ENCODE peak calls at places on chromosomes 5 and 9, in five cellular contexts. One of them, this sample, is unnamed. For H3K27me3, the result is how much of the 10 kb centered on the place peaks cover.

GRCh38 chr9:95504053-95504963 is 12.5 kb downstream of the PTCH1 start:
- DNase-seq in upper lobe of right lung: no peak
- DNase-seq in ascending aorta: no peak
- DNase-seq in brain microvascular endothelial cell: no peak
- DNase-seq in psoas muscle: no peak
- DNase-seq in this sample: no peak

GRCh38 chr5:57412010-57412409 is 70.6 kb downstream of the ACTBL2 start:
- DNase-seq in upper lobe of right lung: no peak
- DNase-seq in ascending aorta: no peak
- DNase-seq in psoas muscle: no peak
- DNase-seq in brain microvascular endothelial cell: peak
- DNase-seq in this sample: no peak

GRCh38 chr9:77486968-77487367 is 161.2 kb downstream of the GNA14 start:
- DNase-seq in upper lobe of right lung: no peak
- DNase-seq in ascending aorta: no peak
- DNase-seq in psoas muscle: no peak
- DNase-seq in brain microvascular endothelial cell: no peak
- DNase-seq in this sample: no peak

GRCh38 chr5:73122875-73123810 is 2.8 kb downstream of the TMEM171 start:
- DNase-seq in ascending aorta: no peak
- DNase-seq in upper lobe of right lung: no peak
- DNase-seq in psoas muscle: no peak
- DNase-seq in brain microvascular endothelial cell: peak
- DNase-seq in this sample: no peak

GRCh38 chr9:76180541-76180940 is 213.7 kb downstream of the RFK start:
- DNase-seq in ascending aorta: no peak
- DNase-seq in upper lobe of right lung: no peak
- DNase-seq in psoas muscle: no peak
- DNase-seq in brain microvascular endothelial cell: peak
- DNase-seq in this sample: no peak

GRCh38 chr5:113162770-113163169 is 186.2 kb downstream of the DCP2 start:
- DNase-seq in brain microvascular endothelial cell: no peak
- DNase-seq in upper lobe of right lung: no peak
- DNase-seq in psoas muscle: no peak
- DNase-seq in ascending aorta: no peak
- DNase-seq in this sample: no peak

GRCh38 chr9:95349109-95350038 is 31.9 kb upstream of the FANCC start:
- DNase-seq in brain microvascular endothelial cell: no peak
- DNase-seq in ascending aorta: no peak
- DNase-seq in upper lobe of right lung: no peak
- DNase-seq in psoas muscle: no peak
- DNase-seq in this sample: no peak

GRCh38 chr9:127723013-127723412 is 7.1 kb downstream of the TTC16 start:
- DNase-seq in ascending aorta: no peak
- DNase-seq in upper lobe of right lung: no peak
- DNase-seq in brain microvascular endothelial cell: no peak
- DNase-seq in psoas muscle: no peak
- DNase-seq in this sample: no peak

GRCh38 chr5:9324348-9325056 is 221.4 kb downstream of the SEMA5A start:
- DNase-seq in brain microvascular endothelial cell: no peak
- DNase-seq in upper lobe of right lung: no peak
- DNase-seq in psoas muscle: no peak
- DNase-seq in ascending aorta: no peak
- DNase-seq in this sample: no peak

GRCh38 chr5:82307431-82307830 is 29.3 kb upstream of the RPS23 start:
- DNase-seq in brain microvascular endothelial cell: no peak
- DNase-seq in psoas muscle: no peak
- DNase-seq in ascending aorta: no peak
- DNase-seq in upper lobe of right lung: no peak
- DNase-seq in this sample: no peak

GRCh38 chr5:114360816-114361723 is 800 bp upstream of the KCNN2 start:
- DNase-seq in brain microvascular endothelial cell: no peak
- DNase-seq in upper lobe of right lung: peak
- DNase-seq in psoas muscle: peak
- DNase-seq in ascending aorta: no peak
- DNase-seq in this sample: no peak

GRCh38 chr5:27639005-27639612 is 600.7 kb upstream of the CDH9 start:
- DNase-seq in psoas muscle: no peak
- DNase-seq in brain microvascular endothelial cell: no peak
- DNase-seq in upper lobe of right lung: no peak
- DNase-seq in ascending aorta: no peak
- DNase-seq in this sample: no peak

GRCh38 chr5:56412601-56413379 is 179.7 kb upstream of the ANKRD55 start:
- DNase-seq in psoas muscle: peak
- DNase-seq in brain microvascular endothelial cell: no peak
- DNase-seq in ascending aorta: peak
- DNase-seq in upper lobe of right lung: peak
- DNase-seq in this sample: no peak

GRCh38 chr9:123338710-123339665 is 17.0 kb upstream of the CRB2 start:
- DNase-seq in ascending aorta: no peak
- DNase-seq in psoas muscle: no peak
- DNase-seq in upper lobe of right lung: peak
- DNase-seq in brain microvascular endothelial cell: peak
- DNase-seq in this sample: no peak

GRCh38 chr5:60507687-60508086 is 192.3 kb downstream of the DEPDC1B start:
- DNase-seq in upper lobe of right lung: no peak
- DNase-seq in ascending aorta: no peak
- DNase-seq in psoas muscle: no peak
- DNase-seq in brain microvascular endothelial cell: peak
- DNase-seq in this sample: no peak

GRCh38 chr5:62340392-62340791 is 34.4 kb downstream of the KIF2A start:
- DNase-seq in upper lobe of right lung: no peak
- DNase-seq in psoas muscle: no peak
- DNase-seq in brain microvascular endothelial cell: peak
- DNase-seq in ascending aorta: no peak
- DNase-seq in this sample: no peak

GRCh38 chr9:18726546-18726945 is 252.6 kb downstream of the ADAMTSL1 start:
- DNase-seq in brain microvascular endothelial cell: no peak
- DNase-seq in psoas muscle: no peak
- DNase-seq in ascending aorta: no peak
- DNase-seq in upper lobe of right lung: no peak
- DNase-seq in this sample: peak

GRCh38 chr5:160441352-160441781 is 19.7 kb downstream of the PTTG1 start:
- DNase-seq in brain microvascular endothelial cell: no peak
- DNase-seq in upper lobe of right lung: no peak
- DNase-seq in psoas muscle: no peak
- DNase-seq in ascending aorta: no peak
- DNase-seq in this sample: no peak

GRCh38 chr9:89821081-89821480 is 216.3 kb downstream of the GADD45G start:
- DNase-seq in brain microvascular endothelial cell: peak
- DNase-seq in upper lobe of right lung: no peak
- DNase-seq in ascending aorta: peak
- DNase-seq in psoas muscle: no peak
- DNase-seq in this sample: no peak

GRCh38 chr9:105206821-105207699 is 37.4 kb upstream of the SLC44A1 start:
- DNase-seq in psoas muscle: no peak
- DNase-seq in brain microvascular endothelial cell: no peak
- DNase-seq in ascending aorta: no peak
- DNase-seq in upper lobe of right lung: no peak
- DNase-seq in this sample: no peak

GRCh38 chr5:10485142-10485795 is 43.6 kb downstream of the ROPN1L start:
- DNase-seq in brain microvascular endothelial cell: peak
- DNase-seq in upper lobe of right lung: no peak
- DNase-seq in ascending aorta: peak
- DNase-seq in psoas muscle: no peak
- DNase-seq in this sample: peak

GRCh38 chr5:10488144-10488543 is 46.5 kb downstream of the ROPN1L start:
- DNase-seq in ascending aorta: no peak
- DNase-seq in brain microvascular endothelial cell: no peak
- DNase-seq in upper lobe of right lung: no peak
- DNase-seq in psoas muscle: no peak
- DNase-seq in this sample: no peak

GRCh38 chr5:10485897-10486296 is 44.2 kb downstream of the ROPN1L start:
- DNase-seq in upper lobe of right lung: no peak
- DNase-seq in psoas muscle: no peak
- DNase-seq in ascending aorta: no peak
- DNase-seq in brain microvascular endothelial cell: no peak
- DNase-seq in this sample: no peak

GRCh38 chr5:10484774-10485141 is 43.1 kb downstream of the ROPN1L start:
- DNase-seq in brain microvascular endothelial cell: no peak
- DNase-seq in upper lobe of right lung: no peak
- DNase-seq in psoas muscle: no peak
- DNase-seq in ascending aorta: no peak
- DNase-seq in this sample: no peak

GRCh38 chr5:10486511-10487344 is 45.0 kb downstream of the ROPN1L start:
- DNase-seq in brain microvascular endothelial cell: no peak
- DNase-seq in psoas muscle: no peak
- DNase-seq in upper lobe of right lung: no peak
- DNase-seq in ascending aorta: no peak
- DNase-seq in this sample: no peak
- H3K4me3 ChIP-seq in brain microvascular endothelial cell: no peak
- H3K4me3 ChIP-seq in psoas muscle: no peak
- H3K4me3 ChIP-seq in upper lobe of right lung: no peak
- H3K4me3 ChIP-seq in ascending aorta: no peak
- H3K4me3 ChIP-seq in this sample: no peak

GRCh38 chr5:177308740-177309139 is 3.0 kb downstream of the MXD3 start:
- DNase-seq in ascending aorta: no peak
- DNase-seq in brain microvascular endothelial cell: no peak
- DNase-seq in psoas muscle: no peak
- DNase-seq in upper lobe of right lung: no peak
- DNase-seq in this sample: no peak

GRCh38 chr5:177310332-177310731 is 1.4 kb downstream of the MXD3 start:
- DNase-seq in upper lobe of right lung: no peak
- DNase-seq in brain microvascular endothelial cell: no peak
- DNase-seq in psoas muscle: no peak
- DNase-seq in ascending aorta: peak
- DNase-seq in this sample: no peak

GRCh38 chr5:177309351-177310191 is 2.1 kb downstream of the MXD3 start:
- DNase-seq in brain microvascular endothelial cell: peak
- DNase-seq in psoas muscle: peak
- DNase-seq in ascending aorta: no peak
- DNase-seq in upper lobe of right lung: peak
- DNase-seq in this sample: no peak

GRCh38 chr5:177306674-177307543 is 3.3 kb downstream of the PRELID1 start:
- DNase-seq in upper lobe of right lung: no peak
- DNase-seq in psoas muscle: no peak
- DNase-seq in ascending aorta: peak
- DNase-seq in brain microvascular endothelial cell: peak
- DNase-seq in this sample: no peak

GRCh38 chr5:177307544-177308363 is 3.9 kb downstream of the MXD3 start:
- DNase-seq in brain microvascular endothelial cell: no peak
- DNase-seq in upper lobe of right lung: no peak
- DNase-seq in psoas muscle: no peak
- DNase-seq in ascending aorta: no peak
- DNase-seq in this sample: no peak
- H3K27ac ChIP-seq in brain microvascular endothelial cell: peak
- H3K27ac ChIP-seq in upper lobe of right lung: peak
- H3K27ac ChIP-seq in psoas muscle: peak
- H3K27ac ChIP-seq in ascending aorta: no peak
- H3K27ac ChIP-seq in this sample: no peak

GRCh38 chr5:88671408-88671807 is 211.6 kb downstream of the MEF2C start:
- DNase-seq in psoas muscle: no peak
- DNase-seq in ascending aorta: no peak
- DNase-seq in brain microvascular endothelial cell: no peak
- DNase-seq in upper lobe of right lung: no peak
- DNase-seq in this sample: no peak

GRCh38 chr5:88674262-88675158 is 208.5 kb downstream of the MEF2C start:
- DNase-seq in psoas muscle: no peak
- DNase-seq in brain microvascular endothelial cell: no peak
- DNase-seq in ascending aorta: no peak
- DNase-seq in upper lobe of right lung: peak
- DNase-seq in this sample: no peak

GRCh38 chr5:88671808-88672499 is 211.0 kb downstream of the MEF2C start:
- DNase-seq in ascending aorta: no peak
- DNase-seq in brain microvascular endothelial cell: no peak
- DNase-seq in upper lobe of right lung: no peak
- DNase-seq in psoas muscle: no peak
- DNase-seq in this sample: no peak

GRCh38 chr5:88675159-88675757 is 207.7 kb downstream of the MEF2C start:
- DNase-seq in upper lobe of right lung: no peak
- DNase-seq in brain microvascular endothelial cell: no peak
- DNase-seq in psoas muscle: no peak
- DNase-seq in ascending aorta: no peak
- DNase-seq in this sample: no peak

DNA sequence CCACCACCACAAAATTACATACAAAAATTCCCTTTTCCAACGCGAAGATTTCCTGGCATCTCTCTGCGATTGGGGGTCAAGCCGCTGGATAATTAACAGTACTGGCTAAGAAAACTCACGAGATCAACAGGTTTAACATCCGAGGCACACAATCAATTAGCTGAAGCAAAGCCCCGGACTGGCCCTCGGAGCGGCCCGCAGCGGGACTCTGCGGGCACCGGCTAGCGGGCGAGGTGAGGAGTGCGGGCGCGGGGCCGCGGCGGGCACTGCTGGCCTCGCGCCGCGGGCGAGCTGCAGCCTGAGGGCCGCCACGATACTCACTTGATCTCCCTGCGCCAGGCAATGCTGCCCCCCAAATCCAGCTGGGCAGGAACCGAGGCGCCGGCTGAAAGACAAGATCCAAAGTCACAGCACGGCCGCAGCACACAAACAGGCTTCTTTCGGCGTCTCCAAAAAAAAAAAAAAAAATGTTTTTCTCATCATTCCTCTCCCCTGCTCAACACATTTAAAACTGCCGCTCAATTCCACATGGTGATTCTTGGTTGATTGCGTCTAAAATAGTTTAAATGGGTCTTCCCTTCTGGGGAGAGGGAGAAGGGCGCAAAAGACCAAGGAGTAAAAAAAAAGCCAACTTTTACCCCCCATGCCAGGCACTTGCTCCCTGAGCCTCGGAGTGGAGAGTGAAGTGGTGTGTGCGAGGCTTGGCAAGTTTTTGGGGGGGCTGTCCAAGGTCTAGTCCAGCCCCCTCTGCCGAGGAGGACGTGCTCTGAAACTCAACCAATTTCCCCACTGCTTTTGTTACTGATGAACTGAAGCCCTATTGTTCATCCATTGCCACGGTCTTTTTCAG is 210.1 kb downstream of the MEF2C start:
- DNase-seq in brain microvascular endothelial cell: no peak
- DNase-seq in psoas muscle: no peak
- DNase-seq in ascending aorta: no peak
- DNase-seq in upper lobe of right lung: no peak
- DNase-seq in this sample: no peak
- H3K27me3 ChIP-seq in brain microvascular endothelial cell: half or more
- H3K27me3 ChIP-seq in psoas muscle: under half
- H3K27me3 ChIP-seq in ascending aorta: half or more
- H3K27me3 ChIP-seq in upper lobe of right lung: half or more
- H3K27me3 ChIP-seq in this sample: half or more

GRCh38 chr5:88882321-88883038 is 504 bp downstream of the MEF2C start:
- DNase-seq in brain microvascular endothelial cell: peak
- DNase-seq in psoas muscle: no peak
- DNase-seq in upper lobe of right lung: no peak
- DNase-seq in ascending aorta: no peak
- DNase-seq in this sample: no peak

GRCh38 chr5:88879724-88880123 is 3.3 kb downstream of the MEF2C start:
- DNase-seq in upper lobe of right lung: no peak
- DNase-seq in ascending aorta: no peak
- DNase-seq in psoas muscle: no peak
- DNase-seq in brain microvascular endothelial cell: peak
- DNase-seq in this sample: no peak

GRCh38 chr5:88883059-88883565 is at the start of gene MEF2C:
- DNase-seq in ascending aorta: peak
- DNase-seq in brain microvascular endothelial cell: peak
- DNase-seq in upper lobe of right lung: peak
- DNase-seq in psoas muscle: peak
- DNase-seq in this sample: peak

GRCh38 chr5:88880196-88880595 is 2.8 kb downstream of the MEF2C start:
- DNase-seq in psoas muscle: no peak
- DNase-seq in brain microvascular endothelial cell: no peak
- DNase-seq in upper lobe of right lung: no peak
- DNase-seq in ascending aorta: no peak
- DNase-seq in this sample: no peak

GRCh38 chr5:88881566-88881965 is 1.4 kb downstream of the MEF2C start:
- DNase-seq in ascending aorta: no peak
- DNase-seq in psoas muscle: no peak
- DNase-seq in upper lobe of right lung: no peak
- DNase-seq in brain microvascular endothelial cell: no peak
- DNase-seq in this sample: no peak
- H3K4me3 ChIP-seq in ascending aorta: peak
- H3K4me3 ChIP-seq in psoas muscle: peak
- H3K4me3 ChIP-seq in upper lobe of right lung: peak
- H3K4me3 ChIP-seq in brain microvascular endothelial cell: peak
- H3K4me3 ChIP-seq in this sample: peak

This sample was measured in AG04450.